ENCODE peak calls at places on chromosomes 1 and 21, in four cellular contexts. Q, O, Y and S are unnamed samples.

GRCh38 chr1:111720977-111721670 is 18.1 kb downstream of the INKA2 start:
- DNase-seq in Q (no peak), O (no peak), Y (no peak), S (no peak)

GRCh38 chr1:62082456-62083363 is 111.9 kb upstream of the L1TD1 start:
- DNase-seq in Q (peak), O (no peak), Y (peak), S (no peak)

GRCh38 chr1:8571200-8571984 is 246.0 kb downstream of the RERE start:
- DNase-seq in Q (peak), O (no peak), Y (no peak), S (peak)

GRCh38 chr1:170711682-170712081 is 47.8 kb downstream of the PRRX1 start:
- DNase-seq in Q (no peak), O (no peak), Y (no peak), S (no peak)

GRCh38 chr21:40053007-40053406 is 185.8 kb downstream of the PCP4 start:
- DNase-seq in Q (no peak), O (peak), Y (no peak), S (peak)

GRCh38 chr21:43609501-43610340 is 49.6 kb downstream of the HSF2BP start:
- DNase-seq in Q (peak), O (no peak), Y (no peak), S (no peak)

GRCh38 chr1:67612690-67613322 is 72.2 kb upstream of the GADD45A start:
- DNase-seq in Q (no peak), O (no peak), Y (no peak), S (no peak)

GRCh38 chr1:93738926-93739325 is 57.3 kb upstream of the BCAR3 start:
- DNase-seq in Q (no peak), O (no peak), Y (no peak), S (no peak)

GRCh38 chr21:45380566-45380965 is 24.4 kb upstream of the COL18A1 start:
- DNase-seq in Q (no peak), O (peak), Y (no peak), S (no peak)

GRCh38 chr1:156726549-156727226 is 1.6 kb upstream of the METTL25B start:
- DNase-seq in Q (peak), O (no peak), Y (peak), S (no peak)

DNA sequence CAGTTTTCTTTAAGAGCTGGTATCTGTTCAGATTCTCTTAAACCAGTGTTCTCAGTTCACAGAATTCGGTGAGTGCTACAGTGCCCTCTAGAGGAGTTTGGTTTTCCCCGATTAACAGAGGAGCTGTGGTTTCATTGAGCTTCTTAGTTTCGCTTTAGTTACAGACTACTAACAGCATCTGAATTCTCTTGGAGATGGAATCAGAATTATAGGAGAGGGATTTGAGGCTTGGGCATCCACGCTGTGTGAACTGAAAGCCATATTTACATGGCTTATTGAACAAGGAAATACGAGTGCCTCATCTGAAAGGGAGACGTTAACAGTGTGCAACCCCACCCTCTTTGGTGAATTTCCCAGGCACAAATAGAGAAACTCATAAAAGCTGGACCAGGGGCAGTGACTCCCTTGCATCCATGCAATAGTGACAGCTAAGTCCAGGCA is 202.0 kb downstream of the USH2A start:
- DNase-seq in Q (peak), O (no peak), Y (peak), S (peak)
- TF ChIP-seq CTCF in Q (peak), O (peak), Y (peak), S (peak)

DNA sequence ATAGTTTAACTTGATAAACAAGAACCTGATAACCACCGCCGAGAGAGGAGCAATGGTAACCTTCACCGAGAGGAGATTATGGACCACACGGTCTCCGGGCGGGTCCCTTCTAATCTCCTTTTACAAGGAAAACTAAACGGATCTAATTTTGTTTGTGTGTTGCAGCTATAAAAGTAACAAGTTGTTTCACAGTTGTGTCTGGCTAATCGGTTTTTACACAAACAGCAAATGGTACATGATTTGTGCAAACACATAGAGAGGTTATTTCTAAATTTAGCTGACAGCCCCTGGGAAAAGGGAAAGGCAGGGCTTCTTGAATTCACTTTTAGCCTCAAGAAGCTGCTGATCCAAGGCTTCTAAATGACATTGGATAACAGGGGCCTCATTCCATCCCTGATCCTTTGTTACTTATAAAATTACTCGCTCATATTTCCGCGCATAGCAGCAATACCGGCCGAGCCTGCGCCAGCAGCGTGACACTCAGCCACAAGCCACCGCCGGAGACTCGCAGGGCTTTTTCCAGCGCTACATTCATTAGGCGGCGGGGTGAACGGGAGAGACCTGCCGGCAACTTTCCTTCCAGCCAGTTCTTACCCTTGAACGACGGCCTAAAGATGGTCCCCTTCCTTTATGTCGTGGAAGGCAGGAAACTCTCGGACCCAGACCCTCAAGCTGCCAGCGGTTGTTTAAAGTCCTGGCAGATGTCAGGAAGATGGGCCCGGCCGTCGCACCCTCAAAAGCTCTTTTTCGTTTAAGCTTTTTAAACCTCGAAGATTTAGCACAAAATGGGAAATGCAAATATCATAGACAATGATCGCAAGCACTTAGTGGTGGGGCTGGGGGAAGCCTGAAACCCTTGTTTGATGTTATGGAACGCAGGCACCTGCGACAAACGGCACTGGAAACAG is 4.4 kb downstream of the FOXD3 start:
- DNase-seq in Q (no peak), O (no peak), Y (no peak), S (no peak)
- H3K4me3 ChIP-seq in Q (no peak), O (no peak), Y (no peak), S (no peak)

DNA sequence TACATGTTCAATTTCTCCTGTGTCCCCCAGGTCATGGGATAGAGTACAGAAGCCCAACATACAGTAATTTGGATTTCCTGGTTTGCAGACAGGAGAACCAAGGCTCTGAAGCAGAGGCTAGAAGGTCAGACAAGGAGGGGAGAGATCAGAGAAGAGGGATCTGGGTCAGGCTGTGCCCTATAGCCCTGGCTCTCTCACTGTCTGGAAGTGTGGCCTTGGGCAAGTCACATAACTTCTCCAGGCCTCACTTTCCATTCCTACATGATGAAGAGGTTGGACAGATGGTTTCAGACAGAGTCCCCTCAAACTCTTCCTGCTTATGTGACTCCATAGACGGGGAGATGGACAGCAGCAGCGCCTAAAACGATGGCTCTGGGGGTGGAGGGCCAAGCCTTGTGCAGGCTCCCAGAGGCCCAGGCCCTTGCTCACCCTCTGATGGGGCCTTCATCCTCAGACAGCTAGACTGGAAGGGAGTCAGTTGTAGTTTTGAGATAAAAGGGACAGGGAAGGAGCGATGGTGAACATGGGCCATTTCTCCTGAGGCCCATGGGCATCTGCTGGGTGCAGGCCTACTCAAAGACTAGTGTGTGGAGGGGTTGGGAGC is 2.9 kb downstream of the TRIM62 start:
- DNase-seq in Q (no peak), O (no peak), Y (no peak), S (no peak)
- TF ChIP-seq CTCF in Q (no peak), O (no peak), Y (no peak), S (no peak)

GRCh38 chr1:159009704-159010361 is at the start of gene IFI16:
- DNase-seq in Q (peak), O (no peak), Y (peak), S (no peak)

GRCh38 chr1:159014003-159014571 is 4.4 kb downstream of the IFI16 start:
- DNase-seq in Q (no peak), O (no peak), Y (no peak), S (no peak)

GRCh38 chr1:159010398-159010797 is 691 bp downstream of the IFI16 start:
- DNase-seq in Q (no peak), O (no peak), Y (no peak), S (no peak)

GRCh38 chr1:159012495-159012894 is 2.8 kb downstream of the IFI16 start:
- DNase-seq in Q (peak), O (no peak), Y (no peak), S (no peak)

GRCh38 chr1:159011701-159012100 is 2.0 kb downstream of the IFI16 start:
- DNase-seq in Q (no peak), O (no peak), Y (no peak), S (no peak)
- H3K4me3 ChIP-seq in Q (no peak), O (peak), Y (no peak), S (no peak)

GRCh38 chr1:32744063-32744410 is 41.5 kb upstream of the SYNC start:
- DNase-seq in Q (no peak), O (no peak), Y (no peak), S (no peak)
- TF ChIP-seq CTCF in Q (no peak), O (no peak), Y (no peak), S (no peak)

GRCh38 chr1:2044510-2045319 is 5.5 kb upstream of the PRKCZ start:
- DNase-seq in Q (peak), O (peak), Y (peak), S (no peak)
- H3K4me3 ChIP-seq in Q (no peak), O (peak), Y (no peak), S (no peak)